ENCODE peak calls at places on chromosomes 5 and 9, in four cellular contexts. H is A549, P is GM12878, T is HepG2. W is an unnamed sample.

GRCh38 chr9:111945216-111945615 is 48.6 kb downstream of the UGCG start:
- DNase-seq in H (no peak), P (peak; percentile 65), T (no peak), W (no peak)

GRCh38 chr9:121447341-121447834 is 52.3 kb downstream of the GGTA1 start:
- DNase-seq in H (no peak), P (no peak), T (no peak), W (no peak)

GRCh38 chr5:101679816-101680215 is 616.3 kb downstream of the SLCO4C1 start:
- DNase-seq in H (no peak), P (no peak), T (no peak), W (no peak)

GRCh38 chr5:126888180-126888579 is 111.2 kb downstream of the LMNB1 start:
- DNase-seq in H (no peak), P (no peak), T (no peak), W (no peak)

GRCh38 chr9:2116073-2116472 is 100.9 kb downstream of the SMARCA2 start:
- DNase-seq in H (peak; percentile 23), P (no peak), T (peak; percentile 7), W (peak; percentile 5)

GRCh38 chr5:150540615-150541396 is 32.9 kb downstream of the NDST1 start:
- DNase-seq in H (no peak), P (no peak), T (peak; percentile 65), W (no peak)

GRCh38 chr9:70020217-70020616 is 23.4 kb upstream of the MAMDC2 start:
- DNase-seq in H (no peak), P (no peak), T (no peak), W (no peak)

GRCh38 chr9:128160603-128160987 is 530 bp downstream of the BBLN start:
- DNase-seq in H (no peak), P (no peak), T (no peak), W (peak; percentile 81)

GRCh38 chr5:66249920-66250319 is 105.8 kb downstream of the SREK1 start:
- DNase-seq in H (no peak), P (no peak), T (no peak), W (no peak)

GRCh38 chr9:126705767-126706697 is 92.3 kb downstream of the LMX1B start:
- DNase-seq in H (peak; percentile 79), P (no peak), T (peak; percentile 35), W (peak; percentile 72)

GRCh38 chr5:139642891-139643871 is 5.0 kb upstream of the CXXC5 start:
- DNase-seq in H (no peak), P (no peak), T (peak; percentile 79), W (no peak)

GRCh38 chr9:82673201-82673600 is 389.7 kb downstream of the RASEF start:
- DNase-seq in H (no peak), P (no peak), T (no peak), W (no peak)

GRCh38 chr5:141513627-141514329 is 24.9 kb downstream of the PCDHGC5 start:
- DNase-seq in H (no peak), P (peak; percentile 75), T (no peak), W (peak; percentile 12)

GRCh38 chr5:16550316-16550952 is 66.4 kb downstream of the RETREG1 start:
- DNase-seq in H (peak; percentile 69), P (no peak), T (peak; percentile 66), W (peak; percentile 84)

GRCh38 chr9:5408596-5408995 is 29.1 kb downstream of the PLGRKT start:
- DNase-seq in H (no peak), P (no peak), T (no peak), W (no peak)

GRCh38 chr5:138725153-138725884 is 27.9 kb upstream of the CTNNA1 start:
- DNase-seq in H (no peak), P (no peak), T (peak; percentile 57), W (no peak)

GRCh38 chr5:14410068-14410941 is 171.3 kb upstream of the OTULINL start:
- DNase-seq in H (no peak), P (no peak), T (no peak), W (no peak)

GRCh38 chr9:108191065-108191464 is 664.7 kb downstream of the ACTL7B start:
- DNase-seq in H (no peak), P (no peak), T (no peak), W (no peak)

GRCh38 chr5:1163366-1163765 is 38.0 kb upstream of the SLC6A19 start:
- DNase-seq in H (no peak), P (no peak), T (no peak), W (no peak)

GRCh38 chr5:129500101-129500500 is 40.0 kb downstream of the ADAMTS19 start:
- DNase-seq in H (no peak), P (no peak), T (no peak), W (no peak)

GRCh38 chr5:159453209-159453608 is 122.9 kb upstream of the IL12B start:
- DNase-seq in H (no peak), P (peak; percentile 67), T (no peak), W (no peak)

GRCh38 chr5:135986891-135987401 is 32.2 kb upstream of the LECT2 start:
- DNase-seq in H (no peak), P (no peak), T (no peak), W (no peak)

GRCh38 chr9:110950041-110950645 is 88.1 kb downstream of the LPAR1 start:
- DNase-seq in H (no peak), P (no peak), T (no peak), W (no peak)

GRCh38 chr5:6712136-6712581 is 1.1 kb upstream of the TENT4A start:
- DNase-seq in H (peak; percentile 49), P (no peak), T (peak; percentile 52), W (peak; percentile 50)

GRCh38 chr5:56323505-56323904 is 90.4 kb upstream of the ANKRD55 start:
- DNase-seq in H (peak; percentile 44), P (no peak), T (peak; percentile 50), W (no peak)

GRCh38 chr5:151015974-151016587 is 4.3 kb upstream of the GPX3 start:
- DNase-seq in H (no peak), P (no peak), T (no peak), W (peak; percentile 48)

GRCh38 chr5:142900926-142901325 is 130.7 kb downstream of the ARHGAP26 start:
- DNase-seq in H (no peak), P (no peak), T (no peak), W (no peak)

GRCh38 chr5:134106991-134107701 is 7.3 kb upstream of the TCF7 start:
- DNase-seq in H (no peak), P (no peak), T (no peak), W (no peak)

GRCh38 chr9:130989891-130990290 is 19.1 kb upstream of the LAMC3 start:
- DNase-seq in H (no peak), P (no peak), T (no peak), W (no peak)

GRCh38 chr5:40676643-40677333 is 2.9 kb upstream of the PTGER4 start:
- DNase-seq in H (no peak), P (no peak), T (no peak), W (no peak)

GRCh38 chr5:33120671-33121070 is 320.1 kb upstream of the TARS1 start:
- DNase-seq in H (no peak), P (no peak), T (no peak), W (no peak)
- TF ChIP-seq POLR2AphosphoS2 in H (no peak), P (no peak), T (no peak), W (no peak)

DNA sequence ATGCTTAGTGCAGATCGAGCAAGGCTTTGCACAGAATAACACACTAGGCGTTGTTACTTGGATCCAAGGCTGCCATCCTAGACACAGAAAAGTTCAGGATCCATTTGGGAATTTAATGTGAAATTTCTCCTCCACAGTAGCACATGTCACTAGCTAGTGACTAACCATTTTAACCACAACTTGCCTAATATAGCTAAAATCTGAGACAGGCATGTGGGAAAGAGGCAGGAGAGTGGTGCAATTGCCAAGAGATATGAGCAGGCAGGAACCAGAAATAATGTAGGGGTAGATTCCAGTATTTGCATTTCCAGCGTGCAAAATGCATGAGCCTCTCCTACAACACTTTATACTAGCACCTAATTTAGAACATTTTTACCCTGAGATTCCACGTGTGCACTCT is 1230.4 kb upstream of the NUDT12 start:
- DNase-seq in H (no peak), P (no peak), T (no peak), W (no peak)
- TF ChIP-seq POLR2AphosphoS2 in H (no peak), P (no peak), T (no peak), W (no peak)

GRCh38 chr5:156913355-156913718 is 49.7 kb downstream of the TIMD4 start:
- DNase-seq in H (no peak), P (no peak), T (no peak), W (no peak)

GRCh38 chr5:156918311-156918845 is 44.6 kb downstream of the TIMD4 start:
- DNase-seq in H (no peak), P (no peak), T (no peak), W (no peak)

GRCh38 chr5:156914371-156914737 is 48.7 kb downstream of the TIMD4 start:
- DNase-seq in H (no peak), P (no peak), T (no peak), W (no peak)

GRCh38 chr5:156912869-156913268 is 50.2 kb downstream of the TIMD4 start:
- DNase-seq in H (no peak), P (no peak), T (no peak), W (no peak)

DNA sequence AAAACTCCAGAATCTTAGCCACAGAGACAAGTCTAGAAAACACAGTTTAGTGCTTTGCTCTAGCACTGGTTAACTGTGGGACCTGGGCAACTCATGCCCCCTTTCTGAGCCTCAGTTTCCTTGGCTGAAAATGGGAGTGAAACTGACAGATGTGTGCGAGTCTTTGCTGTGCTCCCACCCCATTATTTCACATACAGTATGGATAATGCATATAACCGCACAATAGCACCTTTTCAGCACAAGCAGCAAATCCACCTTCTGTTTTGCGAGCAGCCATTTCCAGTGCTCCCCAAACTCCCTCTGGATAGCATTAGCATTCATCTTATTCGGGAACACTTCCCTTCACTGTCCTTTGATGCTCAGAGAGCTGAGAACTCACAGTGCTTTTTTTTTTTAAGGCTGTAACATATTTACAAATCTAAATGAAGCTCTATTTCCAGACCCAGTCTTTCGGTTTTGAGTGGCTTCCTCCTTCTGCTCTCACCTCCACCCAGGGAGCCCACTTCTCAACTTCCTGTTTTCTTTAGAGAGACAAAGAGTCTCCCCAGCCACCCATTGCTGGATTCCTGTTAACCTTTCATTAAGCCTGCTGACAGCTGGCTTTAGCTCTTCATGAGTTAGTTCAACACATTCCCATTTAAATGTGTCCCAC is 49.2 kb downstream of the TIMD4 start:
- DNase-seq in H (no peak), P (peak; percentile 68), T (no peak), W (no peak)
- TF ChIP-seq POLR2AphosphoS2 in H (no peak), P (no peak), T (no peak), W (no peak)

GRCh38 chr9:118189615-118190014 is 485.4 kb downstream of the TLR4 start:
- DNase-seq in H (no peak), P (no peak), T (no peak), W (no peak)

DNA sequence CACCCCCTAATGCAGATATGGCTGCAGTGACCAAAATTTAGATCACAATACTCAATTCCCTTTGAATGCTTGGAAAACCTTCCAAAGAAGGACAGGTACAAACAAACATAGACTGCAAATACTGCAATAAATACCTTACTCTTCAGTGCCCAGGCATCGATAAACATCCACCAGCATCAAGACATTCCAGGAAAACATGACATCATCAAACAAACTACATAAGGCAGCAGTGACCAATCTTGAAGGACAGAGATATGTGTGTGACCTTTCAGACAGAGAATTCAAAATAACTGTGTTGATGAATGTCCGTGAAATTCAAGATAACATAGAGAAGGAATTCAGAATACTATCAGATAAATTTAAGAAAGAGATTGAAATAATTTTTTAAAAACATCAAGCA is 488.6 kb downstream of the TLR4 start:
- DNase-seq in H (no peak), P (no peak), T (no peak), W (no peak)
- TF ChIP-seq POLR2AphosphoS2 in H (no peak), P (no peak), T (no peak), W (no peak)

DNA sequence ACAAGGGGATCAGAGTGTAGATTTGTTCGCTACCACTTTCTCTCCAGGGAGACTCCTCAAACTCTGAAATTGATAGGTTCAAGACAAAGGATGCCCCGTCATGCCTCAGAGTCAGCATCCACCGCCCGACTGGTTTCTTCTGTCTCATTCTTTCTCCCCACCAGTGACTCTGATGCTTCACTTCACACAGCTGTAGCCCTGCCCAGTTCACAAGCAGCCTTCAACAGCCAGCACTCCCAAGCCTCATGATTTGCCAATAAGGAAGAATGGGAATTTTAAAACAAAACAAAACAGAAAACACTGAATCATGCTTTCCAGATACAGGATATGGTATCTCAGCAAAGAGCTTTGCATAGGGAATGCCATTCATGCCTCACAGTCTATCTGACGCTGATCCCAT is 371.2 kb upstream of the RORB start:
- DNase-seq in H (no peak), P (no peak), T (no peak), W (no peak)
- TF ChIP-seq POLR2AphosphoS2 in H (no peak), P (no peak), T (no peak), W (no peak)

W was measured in K562.